ENCODE peak calls at places on chromosomes 13 and 19, in four cellular contexts. Z, K, P and I are unnamed samples.

GRCh38 chr13:109874921-109875454 is 88.6 kb upstream of the IRS2 start:
- DNase-seq in Z (no peak), K (peak), P (peak), I (peak)

GRCh38 chr13:25630327-25630726 is 258.6 kb downstream of the ATP8A2 start:
- DNase-seq in Z (no peak), K (no peak), P (no peak), I (no peak)

GRCh38 chr13:25170554-25171107 is 1.5 kb downstream of the AMER2 start:
- DNase-seq in Z (peak), K (no peak), P (no peak), I (no peak)

GRCh38 chr13:75666646-75667351 is 30.7 kb downstream of the LMO7 start:
- DNase-seq in Z (peak), K (peak), P (peak), I (peak)

GRCh38 chr19:45306522-45307027 is 16.1 kb downstream of the CKM start:
- DNase-seq in Z (peak), K (no peak), P (no peak), I (no peak)

GRCh38 chr19:41701401-41702075 is 6.9 kb upstream of the CEACAM5 start:
- DNase-seq in Z (peak), K (no peak), P (no peak), I (no peak)

GRCh38 chr19:16325161-16325527 is 518 bp downstream of the KLF2 start:
- DNase-seq in Z (peak), K (no peak), P (peak), I (no peak)

GRCh38 chr13:68173111-68173510 is 943.0 kb upstream of the PCDH9 start:
- DNase-seq in Z (no peak), K (no peak), P (no peak), I (no peak)

GRCh38 chr19:5074830-5075394 is 106.0 kb downstream of the KDM4B start:
- DNase-seq in Z (no peak), K (no peak), P (no peak), I (no peak)

GRCh38 chr13:24270639-24271131 is 38.7 kb upstream of the C1QTNF9 start:
- DNase-seq in Z (peak), K (peak), P (peak), I (peak)

GRCh38 chr13:77523834-77524728 is 11.4 kb upstream of the SCEL start:
- DNase-seq in Z (no peak), K (no peak), P (no peak), I (no peak)

GRCh38 chr19:18636183-18636968 is 452 bp upstream of the KLHL26 start:
- DNase-seq in Z (peak), K (peak), P (peak), I (peak)

GRCh38 chr19:54478677-54479266 is 5.7 kb upstream of the CDC42EP5 start:
- DNase-seq in Z (peak), K (peak), P (peak), I (no peak)

GRCh38 chr19:38848299-38849146 is 1.3 kb downstream of the HNRNPL start:
- DNase-seq in Z (no peak), K (no peak), P (no peak), I (no peak)

GRCh38 chr13:32334676-32335075 is 19.4 kb downstream of the BRCA2 start:
- DNase-seq in Z (no peak), K (peak), P (peak), I (peak)

GRCh38 chr19:13022859-13023636 is 27.8 kb downstream of the NFIX start:
- DNase-seq in Z (peak), K (peak), P (peak), I (peak)

GRCh38 chr19:13149628-13150186 is 468 bp downstream of the STX10 start:
- DNase-seq in Z (peak), K (peak), P (peak), I (peak)

GRCh38 chr19:19554074-19555023 is 16.3 kb downstream of the CILP2 start:
- DNase-seq in Z (peak), K (peak), P (peak), I (no peak)

GRCh38 chr13:83024955-83025594 is 857.2 kb downstream of the SLITRK1 start:
- DNase-seq in Z (peak), K (peak), P (peak), I (peak)

GRCh38 chr13:104024416-104025170 is 958.4 kb upstream of the SLC10A2 start:
- DNase-seq in Z (no peak), K (peak), P (no peak), I (no peak)

GRCh38 chr19:16467581-16467980 is 4.2 kb downstream of the EPS15L1 start:
- DNase-seq in Z (no peak), K (no peak), P (no peak), I (no peak)

GRCh38 chr19:18674616-18675015 is 8.9 kb upstream of the CRTC1 start:
- DNase-seq in Z (no peak), K (no peak), P (no peak), I (no peak)

GRCh38 chr13:90717451-90717936 is 630.0 kb upstream of the MIR17HG start:
- DNase-seq in Z (peak), K (peak), P (peak), I (peak)

GRCh38 chr19:40348961-40349507 is 539 bp downstream of the PLD3 start:
- DNase-seq in Z (peak), K (peak), P (peak), I (no peak)

GRCh38 chr13:45356966-45357689 is 16.1 kb upstream of the TPT1 start:
- DNase-seq in Z (no peak), K (no peak), P (no peak), I (no peak)

GRCh38 chr13:33263976-33264619 is 21.5 kb downstream of the STARD13 start:
- DNase-seq in Z (no peak), K (no peak), P (peak), I (peak)

GRCh38 chr13:83825676-83826075 is 56.6 kb downstream of the SLITRK1 start:
- DNase-seq in Z (no peak), K (no peak), P (no peak), I (no peak)

GRCh38 chr19:16853066-16853465 is 23.9 kb downstream of the SIN3B start:
- DNase-seq in Z (no peak), K (no peak), P (no peak), I (no peak)

GRCh38 chr13:107361666-107362065 is 793.7 kb upstream of the ARGLU1 start:
- DNase-seq in Z (no peak), K (peak), P (no peak), I (no peak)

GRCh38 chr19:19385900-19386339 is 19.6 kb upstream of the GATAD2A start:
- DNase-seq in Z (peak), K (no peak), P (no peak), I (peak)

GRCh38 chr19:52270266-52270885 is 989 bp downstream of the ZNF766 start:
- DNase-seq in Z (no peak), K (no peak), P (peak), I (peak)

GRCh38 chr13:34943675-34944634 is 1.9 kb downstream of the NBEA start:
- DNase-seq in Z (no peak), K (no peak), P (no peak), I (no peak)

GRCh38 chr19:860481-861098 is 1.1 kb downstream of the CFD start:
- DNase-seq in Z (peak), K (peak), P (peak), I (peak)

GRCh38 chr13:101331731-101332130 is 84.6 kb downstream of the NALCN start:
- DNase-seq in Z (no peak), K (no peak), P (no peak), I (no peak)